ENCODE peak calls at places on chromosomes 12 and 14, in ten cellular contexts. K is esophagus squamous epithelium; G is HS-27A; X is uterus; R is HFFc6; L is myocyte; J is stimulated activated naive CD8-positive, alpha-beta T cell treated with anti-CD3 and anti-CD28 coated beads, Interleukin-15, amount 100 ng/mL, for 72 hours; B is effector memory CD4-positive, alpha-beta T cell; P is NCI-H1092 treated with DMSO at 0.1 percent for 48 hours; A is stomach. O is an unnamed sample.

GRCh38 chr14:68470361-68470760 is 322.5 kb downstream of the ZFP36L1 start:
- DNase-seq in K (no peak), G (no peak), X (no peak), R (no peak), L (no peak), J (no peak), B (no peak), P (no peak), A (no peak), O (no peak)

GRCh38 chr12:31591308-31591901 is 469 bp upstream of the DENND5B start:
- DNase-seq in K (no peak), G (no peak), X (peak; percentile 24), R (no peak), L (peak; percentile 58), J (no peak), B (no peak), P (peak; percentile 54), A (no peak), O (no peak)

GRCh38 chr14:85112762-85113161 is 417.2 kb upstream of the FLRT2 start:
- DNase-seq in K (no peak), G (no peak), X (no peak), R (no peak), L (no peak), J (no peak), B (no peak), P (no peak), A (no peak), O (no peak)

GRCh38 chr14:100072783-100073346 is 7.6 kb downstream of the EVL start:
- DNase-seq in K (no peak), G (no peak), X (no peak), R (no peak), L (no peak), J (peak; percentile 49), B (peak; percentile 52), P (no peak), A (peak; percentile 47), O (no peak)

GRCh38 chr14:56666294-56666693 is 86.7 kb downstream of the TMEM260 start:
- DNase-seq in K (no peak), G (no peak), X (no peak), R (no peak), L (no peak), J (no peak), B (no peak), P (no peak), A (no peak), O (no peak)

GRCh38 chr12:48903363-48903981 is 21.8 kb downstream of the FKBP11 start:
- DNase-seq in K (no peak), G (no peak), X (no peak), R (no peak), L (no peak), J (no peak), B (no peak), P (no peak), A (no peak), O (no peak)

GRCh38 chr12:88726806-88727722 is 146.8 kb upstream of the KITLG start:
- DNase-seq in K (no peak), G (peak; percentile 17), X (no peak), R (peak; percentile 63), L (no peak), J (no peak), B (no peak), P (no peak), A (no peak), O (no peak)

GRCh38 chr12:46832084-46832704 is 6.4 kb upstream of the SLC38A4 start:
- DNase-seq in K (no peak), G (no peak), X (no peak), R (no peak), L (no peak), J (no peak), B (no peak), P (no peak), A (no peak), O (no peak)

GRCh38 chr12:12726543-12727093 is 9.4 kb downstream of the CDKN1B start:
- DNase-seq in K (no peak), G (no peak), X (no peak), R (peak; percentile 85), L (peak; percentile 54), J (no peak), B (no peak), P (peak; percentile 45), A (no peak), O (no peak)

GRCh38 chr12:57521475-57522018 is 1.1 kb upstream of the MBD6 start:
- DNase-seq in K (no peak), G (no peak), X (peak; percentile 53), R (no peak), L (no peak), J (peak; percentile 54), B (no peak), P (no peak), A (peak; percentile 48), O (no peak)

GRCh38 chr14:106459971-106460730 is 933.8 kb downstream of the TMEM121 start:
- DNase-seq in K (no peak), G (no peak), X (no peak), R (no peak), L (no peak), J (no peak), B (peak; percentile 37), P (no peak), A (no peak), O (no peak)

GRCh38 chr14:57834961-57835360 is 30.9 kb downstream of the SLC35F4 start:
- DNase-seq in K (no peak), G (no peak), X (no peak), R (no peak), L (no peak), J (no peak), B (no peak), P (no peak), A (no peak), O (no peak)

GRCh38 chr12:4355843-4356327 is 23.6 kb downstream of the FGF23 start:
- DNase-seq in K (no peak), G (peak; percentile 38), X (no peak), R (peak; percentile 12), L (peak; percentile 34), J (peak; percentile 65), B (peak; percentile 3), P (no peak), A (no peak), O (peak; percentile 99)

GRCh38 chr12:23585782-23586163 is 363.7 kb downstream of the SOX5 start:
- DNase-seq in K (no peak), G (no peak), X (no peak), R (no peak), L (no peak), J (no peak), B (no peak), P (no peak), A (no peak), O (peak; percentile 40)

GRCh38 chr14:34711169-34711568 is 3.2 kb downstream of the CFL2 start:
- DNase-seq in K (no peak), G (peak; percentile 92), X (no peak), R (peak; percentile 93), L (peak; percentile 94), J (no peak), B (no peak), P (peak; percentile 71), A (no peak), O (no peak)

GRCh38 chr14:55131782-55132181 is 2.7 kb downstream of the LGALS3 start:
- DNase-seq in K (no peak), G (no peak), X (no peak), R (no peak), L (no peak), J (no peak), B (no peak), P (no peak), A (no peak), O (no peak)

GRCh38 chr12:108364879-108365278 is 25.8 kb upstream of the CMKLR1 start:
- DNase-seq in K (no peak), G (no peak), X (no peak), R (no peak), L (no peak), J (no peak), B (no peak), P (no peak), A (no peak), O (no peak)

GRCh38 chr12:113482334-113482733 is 10.7 kb upstream of the LHX5 start:
- DNase-seq in K (no peak), G (no peak), X (no peak), R (no peak), L (no peak), J (no peak), B (no peak), P (no peak), A (no peak), O (no peak)

GRCh38 chr12:74985986-74986319 is 223.7 kb downstream of the KCNC2 start:
- DNase-seq in K (no peak), G (no peak), X (no peak), R (no peak), L (peak; percentile 9), J (no peak), B (no peak), P (no peak), A (no peak), O (no peak)

GRCh38 chr14:36659822-36660735 is 1.6 kb upstream of the PAX9 start:
- DNase-seq in K (no peak), G (no peak), X (no peak), R (no peak), L (no peak), J (no peak), B (no peak), P (no peak), A (no peak), O (no peak)